ENCODE peak calls at places on chromosomes 4 and X, in five cellular contexts. S is PC-3; F is CD8-positive, alpha-beta T cell; R is body of pancreas; M is Caco-2. N is an unnamed sample. For H3K4me1, H3K36me3 and H3K9me3, the result is how much of the 10 kb centered on the place peaks cover.

GRCh38 chrX:54495814-54496516 is at the start of gene FGD1:
- DNase-seq in S (peak), F (peak), R (peak), M (peak), N (peak)

GRCh38 chr4:65559270-65559669 is 111.0 kb downstream of the EPHA5 start:
- DNase-seq in S (no peak), F (no peak), R (no peak), M (no peak), N (no peak)

GRCh38 chr4:108700358-108700757 is 50.0 kb downstream of the OSTC start:
- DNase-seq in S (peak), F (no peak), R (no peak), M (no peak), N (no peak)

GRCh38 chr4:182103614-182104319 is 139.4 kb upstream of the TENM3 start:
- DNase-seq in S (no peak), F (no peak), R (no peak), M (no peak), N (no peak)

GRCh38 chrX:97398030-97398551 is 514.4 kb downstream of the RPA4 start:
- DNase-seq in S (peak), F (no peak), R (no peak), M (no peak), N (no peak)

GRCh38 chr4:161498155-161498554 is 665.6 kb downstream of the FSTL5 start:
- DNase-seq in S (no peak), F (no peak), R (no peak), M (no peak), N (no peak)

GRCh38 chr4:36779601-36780000 is 464.9 kb upstream of the NWD2 start:
- DNase-seq in S (no peak), F (no peak), R (no peak), M (no peak), N (no peak)

GRCh38 chrX:80021611-80022010 is 7.1 kb downstream of the TBX22 start:
- DNase-seq in S (no peak), F (no peak), R (no peak), M (no peak), N (no peak)

GRCh38 chr4:80266902-80267380 is 477 bp downstream of the FGF5 start:
- DNase-seq in S (peak), F (no peak), R (no peak), M (no peak), N (no peak)

GRCh38 chrX:118644378-118644777 is 83.0 kb upstream of the IL13RA1 start:
- DNase-seq in S (peak), F (no peak), R (peak), M (no peak), N (no peak)

GRCh38 chr4:3112241-3112978 is 37.9 kb downstream of the HTT start:
- DNase-seq in S (no peak), F (no peak), R (no peak), M (no peak), N (no peak)

GRCh38 chrX:38654302-38654701 is 93.0 kb downstream of the TSPAN7 start:
- DNase-seq in S (peak), F (no peak), R (peak), M (no peak), N (no peak)

GRCh38 chr4:2954358-2955185 is 8.6 kb downstream of the NOP14 start:
- DNase-seq in S (no peak), F (peak), R (no peak), M (no peak), N (no peak)

GRCh38 chr4:81664079-81664478 is 192.4 kb upstream of the RASGEF1B start:
- DNase-seq in S (peak), F (no peak), R (no peak), M (no peak), N (no peak)

GRCh38 chrX:72060196-72060974 is 71.3 kb downstream of the RTL5 start:
- DNase-seq in S (no peak), F (no peak), R (peak), M (no peak), N (no peak)

GRCh38 chrX:77922768-77923167 is 12.3 kb downstream of the ATP7A start:
- DNase-seq in S (no peak), F (no peak), R (no peak), M (no peak), N (no peak)

GRCh38 chrX:120306640-120307039 is 4.6 kb downstream of the TMEM255A start:
- DNase-seq in S (peak), F (no peak), R (no peak), M (no peak), N (no peak)

GRCh38 chrX:63101879-63102620 is 249.1 kb downstream of the SPIN4 start:
- DNase-seq in S (no peak), F (no peak), R (no peak), M (no peak), N (no peak)

GRCh38 chr4:76977731-76978350 is 28.3 kb downstream of the SEPTIN11 start:
- DNase-seq in S (peak), F (no peak), R (no peak), M (no peak), N (no peak)

GRCh38 chrX:130336531-130336930 is 3.2 kb upstream of the SLC25A14 start:
- DNase-seq in S (no peak), F (no peak), R (no peak), M (no peak), N (no peak)

GRCh38 chr4:88963817-88964216 is 93.2 kb downstream of the FAM13A start:
- DNase-seq in S (peak), F (no peak), R (no peak), M (no peak), N (no peak)

GRCh38 chrX:13717697-13718483 is 16.5 kb downstream of the TRAPPC2 start:
- DNase-seq in S (no peak), F (no peak), R (no peak), M (no peak), N (peak)

GRCh38 chr4:154727540-154727939 is 16.3 kb upstream of the LRAT start:
- DNase-seq in S (no peak), F (no peak), R (no peak), M (no peak), N (no peak)

GRCh38 chrX:137194164-137194563 is 160.4 kb upstream of the GPR101 start:
- DNase-seq in S (peak), F (no peak), R (peak), M (peak), N (no peak)

GRCh38 chr4:81142744-81143143 is 72.3 kb downstream of the PRKG2 start:
- DNase-seq in S (no peak), F (no peak), R (no peak), M (no peak), N (no peak)

GRCh38 chrX:154802838-154803410 is 2.4 kb downstream of the MPP1 start:
- DNase-seq in S (no peak), F (no peak), R (no peak), M (no peak), N (no peak)

GRCh38 chr4:26238782-26239647 is 81.8 kb upstream of the RBPJ start:
- DNase-seq in S (peak), F (no peak), R (peak), M (no peak), N (no peak)

DNA sequence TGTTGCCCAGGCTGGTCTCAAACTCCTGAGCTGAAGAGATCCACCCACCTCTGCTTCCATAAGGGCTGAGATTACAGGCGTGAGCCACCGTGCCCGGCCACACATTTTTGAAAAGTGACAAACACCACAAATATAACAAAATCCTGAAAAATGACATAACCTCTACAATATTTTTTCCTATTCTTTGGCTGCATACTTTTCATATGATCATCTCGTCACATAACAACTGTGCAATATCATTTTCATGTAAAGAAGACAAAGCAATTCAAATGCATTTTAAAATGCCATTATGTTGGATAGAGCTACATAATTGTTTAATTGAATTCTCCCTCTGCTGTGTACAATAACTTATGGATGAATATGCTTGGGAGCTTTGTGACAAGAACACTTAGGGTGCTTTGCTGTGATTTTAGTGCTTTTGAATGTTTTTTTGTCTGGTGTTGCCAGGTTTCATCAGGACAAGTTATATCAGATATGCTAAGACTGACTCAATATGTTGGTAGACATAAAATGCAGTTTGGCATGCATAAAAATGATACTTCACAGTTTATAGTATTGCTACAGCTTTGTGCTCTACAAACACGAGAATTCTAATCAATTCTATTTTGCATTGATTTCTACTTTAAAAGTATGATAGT is 132.9 kb downstream of the CHIC2 start:
- DNase-seq in S (no peak), F (no peak), R (no peak), M (no peak), N (no peak)
- H3K4me1 ChIP-seq in S (under half), F (under half), R (under half), M (under half), N (under half)

GRCh38 chr4:41944089-41944488 is 8.9 kb downstream of the TMEM33 start:
- DNase-seq in S (no peak), F (no peak), R (no peak), M (no peak), N (no peak)

GRCh38 chr4:41949531-41949930 is 14.3 kb downstream of the TMEM33 start:
- DNase-seq in S (no peak), F (no peak), R (no peak), M (no peak), N (no peak)
- H3K36me3 ChIP-seq in S (under half), F (under half), R (under half), M (under half), N (under half)

DNA sequence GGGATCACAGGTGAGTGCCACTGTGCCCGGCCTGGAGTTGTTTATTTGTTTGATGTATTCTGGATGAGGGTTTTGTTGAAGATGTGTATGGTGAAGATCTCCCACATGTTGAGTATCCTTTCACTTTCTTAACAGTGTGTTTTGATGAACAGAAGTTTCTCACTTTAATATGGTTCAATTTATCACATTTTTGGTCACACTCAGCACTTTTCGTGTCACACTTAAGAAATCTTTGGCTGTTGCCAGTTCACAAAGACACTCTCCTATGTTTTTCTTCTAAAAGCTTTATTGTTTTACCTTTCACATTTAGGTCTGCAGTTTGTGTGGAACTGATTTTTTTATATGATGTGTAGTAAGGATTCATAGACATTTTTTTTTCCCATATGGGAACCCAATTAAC is 16.6 kb upstream of the ZNF185 start:
- DNase-seq in S (no peak), F (no peak), R (no peak), M (no peak), N (no peak)
- H3K9me3 ChIP-seq in S (under half), F (under half), R (under half), M (under half), N (under half)

DNA sequence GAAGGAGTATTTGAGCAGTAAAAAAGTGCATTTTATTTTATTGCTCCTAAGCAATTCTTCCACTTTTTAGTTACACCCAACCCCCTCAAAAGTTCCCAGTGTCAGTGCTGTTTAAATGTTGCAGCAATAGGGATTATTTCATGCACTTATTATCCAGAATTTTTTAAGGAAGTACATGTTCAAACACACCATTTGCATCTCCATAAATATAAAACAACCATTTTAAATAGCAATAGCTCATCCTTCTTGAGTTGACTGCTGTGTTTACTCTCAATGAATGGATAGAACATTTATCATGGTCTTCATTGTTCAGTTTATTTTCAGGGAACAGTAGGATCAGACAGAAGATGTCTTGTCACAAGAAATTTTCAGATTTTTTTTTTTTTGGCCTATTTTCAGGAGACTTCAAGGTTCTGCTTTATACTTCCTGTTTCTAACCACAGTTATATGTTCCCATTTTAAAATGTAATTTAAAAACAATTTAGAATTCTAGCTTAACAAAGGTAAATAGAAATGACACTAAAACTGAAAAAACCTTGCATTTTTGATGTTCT is 171.9 kb downstream of the TMA16 start:
- DNase-seq in S (no peak), F (no peak), R (no peak), M (no peak), N (no peak)
- H3K4me1 ChIP-seq in S (under half), F (under half), R (under half), M (under half), N (under half)

GRCh38 chr4:183320211-183321068 is at the start of gene CLDN22:
- DNase-seq in S (no peak), F (no peak), R (no peak), M (no peak), N (no peak)

GRCh38 chr4:183314336-183314735 is 5.7 kb downstream of the CLDN22 start:
- DNase-seq in S (no peak), F (no peak), R (no peak), M (no peak), N (no peak)

GRCh38 chr4:183318656-183319055 is 1.4 kb downstream of the CLDN22 start:
- DNase-seq in S (no peak), F (no peak), R (no peak), M (no peak), N (no peak)

GRCh38 chr4:183312841-183313240 is 7.2 kb downstream of the CLDN22 start:
- DNase-seq in S (no peak), F (no peak), R (no peak), M (no peak), N (no peak)

DNA sequence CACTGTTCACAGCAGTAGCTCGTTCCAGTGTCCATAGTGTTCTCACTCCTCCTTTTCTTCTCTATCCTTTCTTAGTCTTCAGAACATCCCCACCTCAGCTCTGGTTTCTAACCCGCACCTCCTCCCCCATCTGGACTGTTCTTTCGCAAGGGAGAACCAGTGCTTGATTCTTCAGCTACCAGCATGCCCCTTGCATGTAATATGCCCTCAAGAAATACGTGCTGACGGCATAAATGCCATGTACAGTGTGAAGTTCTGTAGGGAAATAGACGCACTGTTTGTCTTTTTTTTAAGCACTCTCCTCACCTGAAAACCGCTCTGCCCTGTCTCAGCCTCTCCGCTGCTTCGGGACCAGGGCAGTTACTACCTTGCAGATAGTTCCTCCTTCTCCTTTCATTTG is 5.3 kb downstream of the CLDN22 start:
- DNase-seq in S (no peak), F (no peak), R (no peak), M (no peak), N (no peak)
- H3K36me3 ChIP-seq in S (under half), F (under half), R (under half), M (under half), N (under half)

DNA sequence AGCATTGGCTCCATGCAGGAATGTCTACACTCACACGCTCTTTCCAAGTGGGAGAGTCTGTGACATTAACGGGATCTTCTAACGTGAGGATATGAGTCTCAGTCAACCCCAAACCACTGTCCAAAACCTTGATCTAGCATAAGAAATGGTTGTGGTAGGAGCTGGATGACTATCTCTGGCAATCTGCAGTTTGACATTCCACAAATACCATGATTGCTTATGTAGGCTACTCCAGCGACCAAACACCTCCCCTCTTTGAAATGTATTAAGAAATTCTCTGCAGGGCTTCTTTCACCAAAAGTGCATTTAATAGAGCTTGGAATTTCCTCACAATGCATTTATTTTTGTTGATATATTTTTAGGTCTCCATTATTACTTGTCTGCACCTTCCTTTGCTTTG is 14.1 kb upstream of the STX18 start:
- DNase-seq in S (no peak), F (no peak), R (no peak), M (no peak), N (no peak)
- H3K9me3 ChIP-seq in S (under half), F (under half), R (under half), M (under half), N (under half)

GRCh38 chrX:27163236-27163635 is 299.9 kb downstream of the PPP4R3C start:
- DNase-seq in S (no peak), F (no peak), R (no peak), M (no peak), N (no peak)
- H3K4me1 ChIP-seq in S (under half), F (under half), R (under half), M (under half), N (under half)

DNA sequence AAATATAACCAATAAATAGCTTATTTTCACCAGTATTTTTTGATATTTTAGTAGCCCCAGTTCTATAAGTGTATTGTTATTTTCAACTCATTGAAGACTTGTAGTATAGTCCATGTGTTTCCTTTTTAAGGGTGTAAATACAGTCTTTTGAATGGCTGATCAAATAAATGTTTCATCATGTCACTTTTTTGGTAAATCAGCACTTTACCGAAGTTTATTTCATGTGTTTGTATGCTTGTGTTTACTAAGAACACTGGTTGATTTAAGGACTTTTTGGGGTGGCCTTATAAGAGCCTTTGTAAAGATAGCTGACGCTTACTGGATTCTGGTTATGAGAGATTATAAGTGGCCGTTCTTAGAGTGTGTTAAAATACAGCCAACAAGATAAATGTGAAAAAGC is 2.6 kb downstream of the UBE2K start:
- DNase-seq in S (no peak), F (no peak), R (no peak), M (no peak), N (no peak)
- H3K36me3 ChIP-seq in S (under half), F (under half), R (under half), M (under half), N (under half)

GRCh38 chr4:189806506-189806905 is 134.2 kb upstream of the FRG1 start:
- DNase-seq in S (no peak), F (no peak), R (no peak), M (no peak), N (no peak)

GRCh38 chr4:189802884-189803283 is 137.8 kb upstream of the FRG1 start:
- DNase-seq in S (no peak), F (no peak), R (no peak), M (no peak), N (no peak)

GRCh38 chr4:189804884-189805283 is 135.8 kb upstream of the FRG1 start:
- DNase-seq in S (no peak), F (no peak), R (no peak), M (no peak), N (no peak)

GRCh38 chr4:189809885-189810284 is 130.8 kb upstream of the FRG1 start:
- DNase-seq in S (no peak), F (no peak), R (no peak), M (no peak), N (no peak)

DNA sequence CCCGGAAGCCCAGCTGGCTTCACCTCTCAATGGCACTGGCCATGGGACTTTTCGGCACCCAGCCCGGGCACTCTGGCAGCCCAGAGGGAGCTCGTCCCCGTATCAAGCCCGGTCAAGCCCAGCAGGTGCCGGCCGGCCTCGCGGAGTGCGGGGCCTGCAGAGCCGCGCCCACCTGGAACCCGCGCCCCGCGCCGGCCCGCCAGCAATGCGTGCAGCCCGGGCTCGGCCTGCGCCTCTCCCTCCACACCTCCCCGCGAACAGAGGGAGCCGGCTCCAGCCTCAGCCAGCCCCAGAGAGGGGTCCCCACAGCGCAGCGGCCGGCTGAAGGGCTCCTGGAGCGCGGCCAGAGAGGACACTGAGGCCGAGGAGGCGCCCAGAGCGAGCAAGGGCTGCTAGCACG is 133.6 kb upstream of the FRG1 start:
- DNase-seq in S (no peak), F (no peak), R (no peak), M (no peak), N (no peak)
- H3K9me3 ChIP-seq in S (under half), F (under half), R (under half), M (under half), N (under half)

N was measured in sigmoid colon.